ENCODE peak calls at places on chromosomes 13 and 19, in ten cellular contexts. One of them, this sample, is unnamed.

GRCh38 chr13:95296326-95296939 is 4.8 kb downstream of the ABCC4 start:
- DNase-seq in astrocyte of the spinal cord: no peak
- DNase-seq in heart right ventricle: peak; percentile 38
- DNase-seq in body of pancreas: peak; percentile 79
- DNase-seq in cardiac fibroblast: peak; percentile 29
- DNase-seq in tibial artery: no peak
- DNase-seq in choroid plexus epithelial cell: no peak
- DNase-seq in Caco-2: peak; percentile 73
- DNase-seq in neural progenitor cell: peak; percentile 65
- DNase-seq in MCF 10A: peak; percentile 70
- DNase-seq in this sample: no peak

GRCh38 chr19:29366757-29367156 is 153.8 kb upstream of the UQCRFS1 start:
- DNase-seq in astrocyte of the spinal cord: no peak
- DNase-seq in heart right ventricle: no peak
- DNase-seq in body of pancreas: no peak
- DNase-seq in cardiac fibroblast: no peak
- DNase-seq in tibial artery: no peak
- DNase-seq in choroid plexus epithelial cell: no peak
- DNase-seq in Caco-2: no peak
- DNase-seq in neural progenitor cell: no peak
- DNase-seq in MCF 10A: no peak
- DNase-seq in this sample: no peak

GRCh38 chr13:66556306-66556705 is 673.8 kb downstream of the PCDH9 start:
- DNase-seq in astrocyte of the spinal cord: no peak
- DNase-seq in heart right ventricle: no peak
- DNase-seq in body of pancreas: no peak
- DNase-seq in cardiac fibroblast: peak; percentile 50
- DNase-seq in tibial artery: no peak
- DNase-seq in choroid plexus epithelial cell: peak; percentile 61
- DNase-seq in Caco-2: no peak
- DNase-seq in neural progenitor cell: no peak
- DNase-seq in MCF 10A: no peak
- DNase-seq in this sample: peak; percentile 38

GRCh38 chr13:19618925-19619324 is 14.5 kb upstream of the MPHOSPH8 start:
- DNase-seq in astrocyte of the spinal cord: peak; percentile 34
- DNase-seq in heart right ventricle: no peak
- DNase-seq in body of pancreas: peak; percentile 23
- DNase-seq in cardiac fibroblast: peak; percentile 57
- DNase-seq in tibial artery: no peak
- DNase-seq in choroid plexus epithelial cell: peak; percentile 69
- DNase-seq in Caco-2: peak; percentile 68
- DNase-seq in neural progenitor cell: peak; percentile 36
- DNase-seq in MCF 10A: peak; percentile 53
- DNase-seq in this sample: peak; percentile 58

GRCh38 chr19:34345934-34346333 is 19.1 kb upstream of the GPI start:
- DNase-seq in astrocyte of the spinal cord: peak; percentile 67
- DNase-seq in heart right ventricle: peak; percentile 49
- DNase-seq in body of pancreas: peak; percentile 79
- DNase-seq in cardiac fibroblast: peak; percentile 76
- DNase-seq in tibial artery: peak; percentile 58
- DNase-seq in choroid plexus epithelial cell: peak; percentile 75
- DNase-seq in Caco-2: peak; percentile 81
- DNase-seq in neural progenitor cell: peak; percentile 83
- DNase-seq in MCF 10A: peak; percentile 82
- DNase-seq in this sample: peak; percentile 67

GRCh38 chr19:4292515-4292914 is 9.7 kb downstream of the TMIGD2 start:
- DNase-seq in astrocyte of the spinal cord: no peak
- DNase-seq in heart right ventricle: no peak
- DNase-seq in body of pancreas: no peak
- DNase-seq in cardiac fibroblast: no peak
- DNase-seq in tibial artery: no peak
- DNase-seq in choroid plexus epithelial cell: no peak
- DNase-seq in Caco-2: no peak
- DNase-seq in neural progenitor cell: no peak
- DNase-seq in MCF 10A: no peak
- DNase-seq in this sample: no peak

GRCh38 chr19:53192771-53193533 is at the start of gene ZNF665:
- DNase-seq in astrocyte of the spinal cord: peak; percentile 89
- DNase-seq in heart right ventricle: peak; percentile 91
- DNase-seq in body of pancreas: peak; percentile 89
- DNase-seq in cardiac fibroblast: peak; percentile 88
- DNase-seq in tibial artery: peak; percentile 87
- DNase-seq in choroid plexus epithelial cell: peak; percentile 92
- DNase-seq in Caco-2: peak; percentile 53
- DNase-seq in neural progenitor cell: peak; percentile 90
- DNase-seq in MCF 10A: no peak
- DNase-seq in this sample: peak; percentile 85

GRCh38 chr13:91272235-91272777 is 75.2 kb upstream of the MIR17HG start:
- DNase-seq in astrocyte of the spinal cord: no peak
- DNase-seq in heart right ventricle: no peak
- DNase-seq in body of pancreas: no peak
- DNase-seq in cardiac fibroblast: no peak
- DNase-seq in tibial artery: no peak
- DNase-seq in choroid plexus epithelial cell: no peak
- DNase-seq in Caco-2: no peak
- DNase-seq in neural progenitor cell: no peak
- DNase-seq in MCF 10A: no peak
- DNase-seq in this sample: no peak

DNA sequence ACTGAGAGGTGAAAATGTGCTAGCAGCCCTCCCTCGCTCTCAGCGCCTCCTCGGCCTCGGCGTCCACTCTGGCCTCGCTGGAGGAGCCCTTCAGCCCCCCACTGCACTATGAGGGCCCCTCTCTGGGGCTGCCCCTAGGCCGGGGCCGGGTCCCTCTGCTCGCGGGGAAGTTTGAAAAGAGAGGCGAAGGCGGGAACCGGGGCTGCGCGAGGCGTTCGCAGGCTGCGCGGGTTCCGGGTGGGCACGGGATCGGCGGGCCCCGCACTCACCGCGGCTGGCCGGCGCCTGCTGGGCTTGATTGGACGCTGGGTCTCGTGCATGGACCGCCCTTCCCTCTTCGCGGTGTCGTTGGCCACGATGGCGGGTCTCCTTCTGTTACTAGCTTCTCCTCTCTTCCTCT is 29.3 kb downstream of the C1QTNF9 start:
- DNase-seq in astrocyte of the spinal cord: no peak
- DNase-seq in heart right ventricle: no peak
- DNase-seq in body of pancreas: no peak
- DNase-seq in cardiac fibroblast: no peak
- DNase-seq in tibial artery: no peak
- DNase-seq in choroid plexus epithelial cell: no peak
- DNase-seq in Caco-2: no peak
- DNase-seq in neural progenitor cell: no peak
- DNase-seq in MCF 10A: no peak
- DNase-seq in this sample: no peak
- TF ChIP-seq CTCF in astrocyte of the spinal cord: no peak
- TF ChIP-seq CTCF in heart right ventricle: no peak
- TF ChIP-seq CTCF in body of pancreas: no peak
- TF ChIP-seq CTCF in cardiac fibroblast: no peak
- TF ChIP-seq CTCF in tibial artery: no peak
- TF ChIP-seq CTCF in choroid plexus epithelial cell: no peak
- TF ChIP-seq CTCF in Caco-2: no peak
- TF ChIP-seq CTCF in neural progenitor cell: no peak
- TF ChIP-seq CTCF in MCF 10A: no peak
- TF ChIP-seq CTCF in this sample: no peak

GRCh38 chr19:55600336-55601028 is 394 bp downstream of the ZNF524 start:
- DNase-seq in astrocyte of the spinal cord: peak; percentile 69
- DNase-seq in heart right ventricle: peak; percentile 71
- DNase-seq in body of pancreas: peak; percentile 81
- DNase-seq in cardiac fibroblast: no peak
- DNase-seq in tibial artery: no peak
- DNase-seq in choroid plexus epithelial cell: no peak
- DNase-seq in Caco-2: no peak
- DNase-seq in neural progenitor cell: peak; percentile 96
- DNase-seq in MCF 10A: no peak
- DNase-seq in this sample: no peak

GRCh38 chr19:55601127-55601526 is 1.0 kb downstream of the ZNF524 start:
- DNase-seq in astrocyte of the spinal cord: no peak
- DNase-seq in heart right ventricle: no peak
- DNase-seq in body of pancreas: no peak
- DNase-seq in cardiac fibroblast: no peak
- DNase-seq in tibial artery: no peak
- DNase-seq in choroid plexus epithelial cell: no peak
- DNase-seq in Caco-2: no peak
- DNase-seq in neural progenitor cell: no peak
- DNase-seq in MCF 10A: peak; percentile 62
- DNase-seq in this sample: no peak

GRCh38 chr19:55598719-55599467 is 424 bp downstream of the FIZ1 start:
- DNase-seq in astrocyte of the spinal cord: peak; percentile 97
- DNase-seq in heart right ventricle: peak; percentile 93
- DNase-seq in body of pancreas: peak; percentile 90
- DNase-seq in cardiac fibroblast: peak; percentile 98
- DNase-seq in tibial artery: peak; percentile 93
- DNase-seq in choroid plexus epithelial cell: peak; percentile 99
- DNase-seq in Caco-2: peak; percentile 97
- DNase-seq in neural progenitor cell: peak; percentile 96
- DNase-seq in MCF 10A: peak; percentile 96
- DNase-seq in this sample: peak; percentile 97

GRCh38 chr19:55598034-55598433 is 1.3 kb downstream of the FIZ1 start:
- DNase-seq in astrocyte of the spinal cord: no peak
- DNase-seq in heart right ventricle: no peak
- DNase-seq in body of pancreas: no peak
- DNase-seq in cardiac fibroblast: no peak
- DNase-seq in tibial artery: no peak
- DNase-seq in choroid plexus epithelial cell: no peak
- DNase-seq in Caco-2: no peak
- DNase-seq in neural progenitor cell: peak; percentile 81
- DNase-seq in MCF 10A: no peak
- DNase-seq in this sample: peak; percentile 50

DNA sequence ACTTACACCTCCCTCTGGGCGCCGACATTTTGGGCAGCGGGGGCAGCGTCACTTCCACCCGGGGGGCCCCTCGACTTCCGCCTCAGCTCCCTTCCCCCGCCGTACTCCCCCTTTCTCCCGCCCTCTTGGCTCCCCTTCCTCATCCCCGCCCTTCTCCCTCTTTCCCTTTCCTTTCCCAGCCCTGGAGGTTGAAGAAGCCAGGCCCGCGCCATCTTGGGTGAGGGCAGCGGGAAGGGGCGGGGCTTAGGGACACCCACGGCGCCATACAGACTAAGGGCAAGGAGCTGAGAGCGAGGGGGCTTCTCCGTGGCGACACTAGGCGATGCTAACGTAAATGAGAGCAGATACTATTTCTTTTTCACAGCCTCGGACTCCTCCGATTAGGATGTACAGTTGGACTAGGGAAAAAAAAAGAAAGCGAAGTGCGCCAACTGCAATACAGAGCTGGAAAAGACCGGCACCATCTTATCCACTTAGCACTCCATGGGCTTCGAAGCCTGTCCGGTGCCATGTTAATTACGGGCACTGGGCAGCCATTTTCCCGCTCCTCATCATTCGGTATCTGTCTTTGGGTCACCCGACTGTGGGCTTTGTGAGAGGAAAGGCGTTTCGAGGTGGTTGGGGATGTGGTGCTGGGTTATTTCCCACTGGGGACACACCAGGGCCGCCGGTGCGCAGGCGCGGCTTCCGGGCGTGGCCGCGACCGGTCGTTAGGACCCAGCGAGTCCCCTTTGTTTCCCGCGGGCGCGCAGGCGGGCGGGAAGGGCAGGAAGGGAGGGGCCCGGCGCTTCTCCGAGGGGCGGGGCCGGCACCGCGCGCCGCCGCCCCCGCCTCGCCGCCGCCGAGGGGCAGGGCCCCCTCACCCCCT is at the start of the genes FIZ1 and ZNF524:
- DNase-seq in astrocyte of the spinal cord: peak; percentile 99
- DNase-seq in heart right ventricle: peak; percentile 99
- DNase-seq in body of pancreas: peak; percentile 99
- DNase-seq in cardiac fibroblast: peak; percentile 99
- DNase-seq in tibial artery: peak; percentile 99
- DNase-seq in choroid plexus epithelial cell: peak; percentile 99
- DNase-seq in Caco-2: peak; percentile 99
- DNase-seq in neural progenitor cell: peak; percentile 99
- DNase-seq in MCF 10A: peak; percentile 100
- DNase-seq in this sample: peak; percentile 97
- TF ChIP-seq CTCF in astrocyte of the spinal cord: no peak
- TF ChIP-seq CTCF in heart right ventricle: no peak
- TF ChIP-seq CTCF in body of pancreas: no peak
- TF ChIP-seq CTCF in cardiac fibroblast: no peak
- TF ChIP-seq CTCF in tibial artery: no peak
- TF ChIP-seq CTCF in choroid plexus epithelial cell: no peak
- TF ChIP-seq CTCF in Caco-2: no peak
- TF ChIP-seq CTCF in neural progenitor cell: no peak
- TF ChIP-seq CTCF in MCF 10A: no peak
- TF ChIP-seq CTCF in this sample: no peak

GRCh38 chr13:31161583-31162150 is at the start of gene HSPH1:
- DNase-seq in astrocyte of the spinal cord: peak; percentile 99
- DNase-seq in heart right ventricle: peak; percentile 99
- DNase-seq in body of pancreas: peak; percentile 98
- DNase-seq in cardiac fibroblast: peak; percentile 99
- DNase-seq in tibial artery: peak; percentile 98
- DNase-seq in choroid plexus epithelial cell: peak; percentile 99
- DNase-seq in Caco-2: peak; percentile 99
- DNase-seq in neural progenitor cell: peak; percentile 98
- DNase-seq in MCF 10A: peak; percentile 98
- DNase-seq in this sample: peak; percentile 95
- TF ChIP-seq CTCF in astrocyte of the spinal cord: peak; percentile 32
- TF ChIP-seq CTCF in heart right ventricle: no peak
- TF ChIP-seq CTCF in body of pancreas: no peak
- TF ChIP-seq CTCF in cardiac fibroblast: no peak
- TF ChIP-seq CTCF in tibial artery: peak; percentile 8
- TF ChIP-seq CTCF in choroid plexus epithelial cell: peak; percentile 14
- TF ChIP-seq CTCF in Caco-2: peak; percentile 45
- TF ChIP-seq CTCF in neural progenitor cell: peak; percentile 29
- TF ChIP-seq CTCF in MCF 10A: no peak
- TF ChIP-seq CTCF in this sample: no peak

GRCh38 chr13:110240943-110241342 is 66.0 kb downstream of the COL4A1 start:
- DNase-seq in astrocyte of the spinal cord: no peak
- DNase-seq in heart right ventricle: no peak
- DNase-seq in body of pancreas: no peak
- DNase-seq in cardiac fibroblast: no peak
- DNase-seq in tibial artery: no peak
- DNase-seq in choroid plexus epithelial cell: no peak
- DNase-seq in Caco-2: no peak
- DNase-seq in neural progenitor cell: no peak
- DNase-seq in MCF 10A: no peak
- DNase-seq in this sample: no peak

GRCh38 chr13:110237895-110238294 is 69.1 kb downstream of the COL4A1 start:
- DNase-seq in astrocyte of the spinal cord: no peak
- DNase-seq in heart right ventricle: no peak
- DNase-seq in body of pancreas: no peak
- DNase-seq in cardiac fibroblast: no peak
- DNase-seq in tibial artery: no peak
- DNase-seq in choroid plexus epithelial cell: no peak
- DNase-seq in Caco-2: no peak
- DNase-seq in neural progenitor cell: no peak
- DNase-seq in MCF 10A: no peak
- DNase-seq in this sample: no peak

GRCh38 chr13:110240352-110240751 is 66.6 kb downstream of the COL4A1 start:
- DNase-seq in astrocyte of the spinal cord: no peak
- DNase-seq in heart right ventricle: no peak
- DNase-seq in body of pancreas: no peak
- DNase-seq in cardiac fibroblast: no peak
- DNase-seq in tibial artery: no peak
- DNase-seq in choroid plexus epithelial cell: no peak
- DNase-seq in Caco-2: no peak
- DNase-seq in neural progenitor cell: no peak
- DNase-seq in MCF 10A: no peak
- DNase-seq in this sample: no peak

GRCh38 chr13:110238795-110239194 is 68.2 kb downstream of the COL4A1 start:
- DNase-seq in astrocyte of the spinal cord: no peak
- DNase-seq in heart right ventricle: peak; percentile 30
- DNase-seq in body of pancreas: peak; percentile 28
- DNase-seq in cardiac fibroblast: no peak
- DNase-seq in tibial artery: peak; percentile 58
- DNase-seq in choroid plexus epithelial cell: peak; percentile 55
- DNase-seq in Caco-2: no peak
- DNase-seq in neural progenitor cell: no peak
- DNase-seq in MCF 10A: no peak
- DNase-seq in this sample: peak; percentile 51

GRCh38 chr13:110239280-110240120 is 67.5 kb downstream of the COL4A1 start:
- DNase-seq in astrocyte of the spinal cord: no peak
- DNase-seq in heart right ventricle: no peak
- DNase-seq in body of pancreas: no peak
- DNase-seq in cardiac fibroblast: peak; percentile 44
- DNase-seq in tibial artery: no peak
- DNase-seq in choroid plexus epithelial cell: peak; percentile 57
- DNase-seq in Caco-2: no peak
- DNase-seq in neural progenitor cell: no peak
- DNase-seq in MCF 10A: no peak
- DNase-seq in this sample: peak; percentile 43
- TF ChIP-seq CTCF in astrocyte of the spinal cord: peak; percentile 9
- TF ChIP-seq CTCF in heart right ventricle: no peak
- TF ChIP-seq CTCF in body of pancreas: no peak
- TF ChIP-seq CTCF in cardiac fibroblast: peak; percentile 5
- TF ChIP-seq CTCF in tibial artery: no peak
- TF ChIP-seq CTCF in choroid plexus epithelial cell: peak; percentile 31
- TF ChIP-seq CTCF in Caco-2: no peak
- TF ChIP-seq CTCF in neural progenitor cell: no peak
- TF ChIP-seq CTCF in MCF 10A: no peak
- TF ChIP-seq CTCF in this sample: peak; percentile 33

This sample was measured in fibroblast of mammary gland.